ENCODE peak calls at places on chromosome 17, in six cellular contexts. P is stimulated activated CD8-positive, alpha-beta memory T cell treated with anti-CD3 and anti-CD28 coated beads, Interleukin-15, amount 100 ng/mL, for 24 hours; C is NCI-H526 treated with DMSO at 0.1 percent for 48 hours; E is stimulated activated CD4-positive, alpha-beta T cell treated with anti-CD3 and anti-CD28 coated beads, Interleukin-15, amount 100 ng/mL, for 24 hours; A is nephron progenitor cell; J is dorsolateral prefrontal cortex. Y is an unnamed sample.

GRCh38 chr17:30808785-30809286 is 15.7 kb downstream of the CRLF3 start:
- DNase-seq in E (no peak), C (no peak), J (no peak), A (no peak), P (no peak), Y (no peak)

GRCh38 chr17:28282596-28282995 is 36.4 kb upstream of the TMEM97 start:
- DNase-seq in C (no peak), E (no peak), P (no peak), J (no peak), A (no peak), Y (no peak)

GRCh38 chr17:75154195-75155106 is at the start of gene JPT1:
- DNase-seq in E (peak; percentile 99), J (peak; percentile 97), P (peak; percentile 87), C (peak; percentile 97), A (peak; percentile 97), Y (peak; percentile 99)

GRCh38 chr17:67050476-67051154 is 6.3 kb downstream of the CACNG1 start:
- DNase-seq in C (no peak), J (no peak), P (no peak), A (no peak), E (no peak), Y (no peak)

GRCh38 chr17:80906364-80907259 is 85.0 kb upstream of the CHMP6 start:
- DNase-seq in J (no peak), E (no peak), P (no peak), A (no peak), C (no peak), Y (no peak)

GRCh38 chr17:43766413-43767052 is 7.9 kb upstream of the SOST start:
- DNase-seq in E (peak; percentile 55), J (peak; percentile 80), A (peak; percentile 72), P (no peak), C (no peak), Y (no peak)

GRCh38 chr17:38969281-38969680 is 2.1 kb upstream of the FBXO47 start:
- DNase-seq in C (no peak), A (no peak), J (no peak), E (no peak), P (no peak), Y (no peak)

GRCh38 chr17:45110676-45111611 is 21.4 kb downstream of the PLCD3 start:
- DNase-seq in P (no peak), C (no peak), A (no peak), J (peak; percentile 55), E (no peak), Y (no peak)

GRCh38 chr17:46162871-46163270 is 30.4 kb downstream of the KANSL1 start:
- DNase-seq in E (no peak), J (no peak), C (no peak), P (no peak), A (no peak), Y (no peak)

GRCh38 chr17:44738214-44738906 is 20.4 kb upstream of the ADAM11 start:
- DNase-seq in P (no peak), C (no peak), J (no peak), A (no peak), E (no peak), Y (no peak)

Y was measured in NCI-H1048.